ENCODE peak calls at places on chromosomes 16 and 17, in four cellular contexts. C is dorsolateral prefrontal cortex, B is neuronal stem cell, D is Caco-2. J is an unnamed sample. For H3K27me3, the result is how much of the 10 kb centered on the place peaks cover.

GRCh38 chr17:5097101-5097834 is 14.4 kb downstream of the ZNF232 start:
- DNase-seq in C (peak), D (no peak), B (peak), J (peak)

GRCh38 chr17:71423871-71424546 is 696.8 kb upstream of the SOX9 start:
- DNase-seq in C (no peak), B (no peak), D (no peak), J (no peak)

GRCh38 chr17:1001640-1002411 is 4.9 kb downstream of the TIMM22 start:
- DNase-seq in D (no peak), B (no peak), C (no peak), J (no peak)

GRCh38 chr16:77657016-77657415 is 65.3 kb upstream of the NUDT7 start:
- DNase-seq in D (peak), B (no peak), C (no peak), J (peak)

GRCh38 chr17:3976675-3977171 is 12.5 kb upstream of the ATP2A3 start:
- DNase-seq in C (peak), D (no peak), B (no peak), J (no peak)

GRCh38 chr16:4884972-4885874 is 37.9 kb downstream of the UBN1 start:
- DNase-seq in D (no peak), C (no peak), B (no peak), J (no peak)

GRCh38 chr17:82888583-82889495 is 49.0 kb upstream of the ZNF750 start:
- DNase-seq in B (no peak), C (no peak), D (no peak), J (no peak)

GRCh38 chr16:87314990-87315420 is 2.2 kb downstream of the C16orf95 start:
- DNase-seq in C (no peak), D (no peak), B (no peak), J (no peak)

GRCh38 chr17:61822326-61823285 is 40.7 kb downstream of the BRIP1 start:
- DNase-seq in D (no peak), C (no peak), B (no peak), J (no peak)

GRCh38 chr17:44846206-44846605 is 1.5 kb upstream of the HIGD1B start:
- DNase-seq in D (no peak), B (no peak), C (no peak), J (no peak)

GRCh38 chr16:83116274-83116892 is 489.6 kb downstream of the CDH13 start:
- DNase-seq in B (no peak), D (no peak), C (no peak), J (no peak)

GRCh38 chr16:51306116-51306515 is 155.0 kb upstream of the SALL1 start:
- DNase-seq in C (no peak), D (no peak), B (no peak), J (no peak)

GRCh38 chr16:66490774-66491715 is 58.9 kb downstream of the TK2 start:
- DNase-seq in C (no peak), D (no peak), B (no peak), J (no peak)

GRCh38 chr16:2919511-2920255 is 8.0 kb downstream of the FLYWCH1 start:
- DNase-seq in D (no peak), C (no peak), B (peak), J (peak)

GRCh38 chr16:8660841-8661301 is 13.5 kb upstream of the ABAT start:
- DNase-seq in C (peak), B (peak), D (peak), J (peak)

GRCh38 chr16:66551362-66551761 is 1.0 kb upstream of the CKLF start:
- DNase-seq in D (peak), B (no peak), C (no peak), J (peak)

GRCh38 chr16:66846831-66847230 is 2.6 kb downstream of the CA7 start:
- DNase-seq in D (no peak), C (no peak), B (no peak), J (no peak)

GRCh38 chr16:28986492-28986891 is 1.6 kb downstream of the LAT start:
- DNase-seq in B (no peak), D (no peak), C (no peak), J (no peak)

GRCh38 chr17:81871387-81872120 is 417 bp upstream of the ARHGDIA start:
- DNase-seq in D (no peak), B (peak), C (peak), J (peak)

GRCh38 chr16:85878875-85879274 is 20.1 kb upstream of the IRF8 start:
- DNase-seq in D (peak), B (no peak), C (no peak), J (no peak)

GRCh38 chr16:11461595-11461990 is 116.3 kb downstream of the RMI2 start:
- DNase-seq in B (no peak), D (no peak), C (no peak), J (no peak)

GRCh38 chr17:77571562-77571981 is 386.9 kb upstream of the TNRC6C start:
- DNase-seq in B (no peak), D (no peak), C (peak), J (peak)

GRCh38 chr17:80663783-80664206 is 119.2 kb downstream of the RPTOR start:
- DNase-seq in C (no peak), B (no peak), D (no peak), J (peak)

GRCh38 chr16:22813223-22813945 is 578 bp upstream of the HS3ST2 start:
- DNase-seq in D (no peak), C (peak), B (peak), J (no peak)

GRCh38 chr17:81404557-81405165 is 9.4 kb downstream of the BAHCC1 start:
- DNase-seq in C (no peak), B (no peak), D (no peak), J (no peak)

GRCh38 chr16:4392382-4393242 is 21.0 kb downstream of the VASN start:
- DNase-seq in C (no peak), B (no peak), D (no peak), J (no peak)

GRCh38 chr17:59331929-59332889 is 754 bp downstream of the YPEL2 start:
- DNase-seq in D (no peak), C (peak), B (peak), J (peak)

GRCh38 chr16:68417711-68418301 is 30.5 kb downstream of the SMPD3 start:
- DNase-seq in B (no peak), C (no peak), D (peak), J (peak)

GRCh38 chr16:1197237-1197866 is 27.7 kb downstream of the TPSG1 start:
- DNase-seq in C (no peak), B (no peak), D (no peak), J (no peak)

GRCh38 chr16:70778901-70779309 is 22.1 kb downstream of the VAC14 start:
- DNase-seq in D (peak), B (peak), C (no peak), J (no peak)

GRCh38 chr16:25699069-25699468 is 7.3 kb downstream of the HS3ST4 start:
- DNase-seq in D (no peak), C (no peak), B (no peak), J (no peak)

GRCh38 chr16:88810166-88810867 is 1.4 kb downstream of the APRT start:
- DNase-seq in D (peak), C (no peak), B (no peak), J (no peak)

GRCh38 chr16:24178496-24178895 is 77.6 kb upstream of the CACNG3 start:
- DNase-seq in B (peak), C (no peak), D (no peak), J (no peak)

GRCh38 chr17:83203073-83203471 is 123.7 kb downstream of the METRNL start:
- DNase-seq in C (peak), B (no peak), D (peak), J (no peak)

GRCh38 chr17:1325766-1326165 is 46.3 kb downstream of the TRARG1 start:
- DNase-seq in C (peak), D (peak), B (no peak), J (no peak)

DNA sequence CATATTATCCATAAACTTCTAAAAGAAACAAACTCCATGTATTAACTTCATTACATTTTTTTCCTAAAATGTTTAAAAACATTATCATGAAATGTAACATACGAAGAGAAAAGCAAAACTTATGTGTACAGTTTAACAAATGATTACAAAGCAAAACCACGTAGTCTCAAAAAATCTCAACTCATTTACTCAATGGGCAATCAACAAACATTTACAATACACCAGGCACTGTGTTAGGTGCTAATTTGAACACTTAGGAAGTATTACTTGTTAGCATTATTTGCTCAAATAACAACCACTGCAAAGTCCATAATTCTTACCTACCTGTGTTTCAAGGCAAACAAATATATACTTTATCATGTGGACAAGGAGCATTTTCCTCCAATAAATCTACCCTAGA is 164.9 kb downstream of the STX8 start:
- DNase-seq in C (no peak), D (no peak), B (no peak), J (no peak)
- H3K27me3 ChIP-seq in C (under half), D (under half), B (under half), J (under half)

GRCh38 chr17:41585301-41585700 is 1.4 kb downstream of the KRT14 start:
- DNase-seq in C (no peak), D (no peak), B (no peak), J (no peak)
- H3K27me3 ChIP-seq in C (under half), D (under half), B (under half), J (under half)

GRCh38 chr16:58212824-58213655 is 15.1 kb upstream of the CSNK2A2 start:
- DNase-seq in B (no peak), D (no peak), C (no peak), J (no peak)

GRCh38 chr16:58222532-58223316 is 24.8 kb upstream of the CSNK2A2 start:
- DNase-seq in C (no peak), D (no peak), B (no peak), J (no peak)

GRCh38 chr16:58219432-58219831 is 21.5 kb upstream of the CSNK2A2 start:
- DNase-seq in C (no peak), B (no peak), D (no peak), J (no peak)

GRCh38 chr16:58217341-58217925 is 19.5 kb upstream of the CSNK2A2 start:
- DNase-seq in D (no peak), B (no peak), C (no peak), J (no peak)

DNA sequence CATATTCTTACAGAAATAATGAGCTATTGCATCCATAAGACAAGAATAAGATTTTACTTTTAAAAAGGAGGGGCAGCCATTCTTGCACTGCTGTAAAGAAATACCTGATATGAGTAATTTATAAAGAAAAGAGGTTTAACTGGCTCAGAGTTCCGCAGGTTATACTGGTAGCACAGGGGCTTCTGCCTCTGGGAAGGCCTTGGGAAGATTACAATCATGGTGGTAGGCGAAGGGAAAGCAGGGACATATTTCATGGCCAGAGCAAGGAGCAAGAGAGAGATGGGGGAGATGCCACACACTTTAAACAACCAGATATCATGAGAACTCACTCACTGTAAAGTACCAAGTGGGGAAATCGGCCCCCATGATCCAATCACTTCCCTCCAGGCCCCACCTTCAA is 20.9 kb upstream of the CSNK2A2 start:
- DNase-seq in B (no peak), C (no peak), D (no peak), J (no peak)
- H3K27me3 ChIP-seq in B (under half), C (under half), D (under half), J (under half)

GRCh38 chr17:2749784-2750181 is 331 bp upstream of the CCDC92B start:
- DNase-seq in C (peak), D (peak), B (peak), J (peak)

GRCh38 chr17:2750721-2751120 is 1.3 kb upstream of the CCDC92B start:
- DNase-seq in B (no peak), C (no peak), D (no peak), J (no peak)

GRCh38 chr17:2745317-2746037 is 4.0 kb downstream of the CCDC92B start:
- DNase-seq in B (no peak), D (no peak), C (peak), J (no peak)

GRCh38 chr17:2751482-2751881 is 2.0 kb upstream of the CCDC92B start:
- DNase-seq in D (no peak), C (no peak), B (no peak), J (no peak)

DNA sequence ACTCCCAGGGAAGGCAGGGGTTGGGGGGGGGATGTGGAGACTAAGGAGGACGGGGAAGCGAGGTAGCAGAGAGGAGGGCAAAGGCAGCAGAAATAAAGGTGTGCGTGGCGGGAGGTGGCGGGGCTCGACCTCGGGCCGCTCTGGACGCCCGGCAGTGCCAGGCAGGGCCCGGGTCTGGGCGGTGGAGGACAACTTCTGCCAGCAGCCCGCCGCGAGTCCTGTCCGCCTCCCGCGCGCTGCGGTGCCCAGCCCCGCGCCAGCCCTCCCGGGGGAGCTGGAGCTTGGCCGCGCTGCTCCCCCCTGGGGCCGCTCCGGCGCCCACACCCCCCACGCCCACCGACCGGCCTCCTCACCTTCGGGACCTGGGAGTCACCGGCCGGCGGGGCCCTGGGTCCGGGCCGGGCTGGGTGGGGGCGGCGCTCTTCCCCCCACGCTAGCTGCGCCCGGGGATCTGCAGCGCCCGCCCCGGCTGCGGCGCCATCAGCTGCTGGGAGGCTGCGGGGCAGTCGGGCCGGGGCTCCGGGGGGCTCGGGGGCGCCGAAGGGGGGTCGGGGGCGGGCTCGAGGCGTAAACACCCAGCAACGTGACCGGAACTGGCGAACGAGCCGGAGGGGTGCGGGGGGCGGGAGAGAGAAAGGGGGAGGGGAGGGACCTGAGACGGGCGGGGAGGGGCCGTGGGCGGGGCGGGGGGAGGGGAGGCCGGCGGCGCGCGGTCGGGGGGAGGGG is at the start of gene CCDC92B:
- DNase-seq in C (peak), B (peak), D (no peak), J (no peak)
- H3K27me3 ChIP-seq in C (under half), B (half or more), D (under half), J (under half)

GRCh38 chr17:79412110-79412509 is 198.7 kb downstream of the RBFOX3 start:
- DNase-seq in D (no peak), B (no peak), C (no peak), J (no peak)
- H3K27me3 ChIP-seq in D (under half), B (half or more), C (under half), J (under half)

GRCh38 chr17:48792033-48792798 is 24.8 kb downstream of the TTLL6 start:
- DNase-seq in D (no peak), B (no peak), C (no peak), J (no peak)
- H3K27me3 ChIP-seq in D (under half), B (half or more), C (under half), J (under half)

DNA sequence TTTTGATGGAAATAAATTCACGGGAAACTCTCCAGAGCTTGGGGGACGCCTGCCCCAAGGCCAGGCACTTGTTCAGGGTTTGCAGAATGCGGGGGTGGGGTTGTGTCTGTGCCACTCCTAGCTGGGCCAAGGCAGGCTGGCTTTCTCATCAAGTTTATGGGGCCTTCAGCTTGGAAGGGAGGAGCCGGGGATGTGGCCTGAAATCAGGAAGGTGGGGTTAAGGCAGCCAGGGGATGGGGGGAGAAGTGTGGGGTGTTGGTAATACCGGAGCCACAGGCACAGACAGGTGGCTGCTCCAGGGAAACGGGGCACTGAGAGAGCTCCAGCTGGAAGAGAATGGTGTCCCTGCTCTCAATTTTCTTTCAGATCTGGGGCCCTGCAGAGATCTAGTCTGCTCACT is 1.8 kb upstream of the CHAD start:
- DNase-seq in D (no peak), B (no peak), C (no peak), J (no peak)
- H3K27me3 ChIP-seq in D (under half), B (half or more), C (under half), J (under half)

DNA sequence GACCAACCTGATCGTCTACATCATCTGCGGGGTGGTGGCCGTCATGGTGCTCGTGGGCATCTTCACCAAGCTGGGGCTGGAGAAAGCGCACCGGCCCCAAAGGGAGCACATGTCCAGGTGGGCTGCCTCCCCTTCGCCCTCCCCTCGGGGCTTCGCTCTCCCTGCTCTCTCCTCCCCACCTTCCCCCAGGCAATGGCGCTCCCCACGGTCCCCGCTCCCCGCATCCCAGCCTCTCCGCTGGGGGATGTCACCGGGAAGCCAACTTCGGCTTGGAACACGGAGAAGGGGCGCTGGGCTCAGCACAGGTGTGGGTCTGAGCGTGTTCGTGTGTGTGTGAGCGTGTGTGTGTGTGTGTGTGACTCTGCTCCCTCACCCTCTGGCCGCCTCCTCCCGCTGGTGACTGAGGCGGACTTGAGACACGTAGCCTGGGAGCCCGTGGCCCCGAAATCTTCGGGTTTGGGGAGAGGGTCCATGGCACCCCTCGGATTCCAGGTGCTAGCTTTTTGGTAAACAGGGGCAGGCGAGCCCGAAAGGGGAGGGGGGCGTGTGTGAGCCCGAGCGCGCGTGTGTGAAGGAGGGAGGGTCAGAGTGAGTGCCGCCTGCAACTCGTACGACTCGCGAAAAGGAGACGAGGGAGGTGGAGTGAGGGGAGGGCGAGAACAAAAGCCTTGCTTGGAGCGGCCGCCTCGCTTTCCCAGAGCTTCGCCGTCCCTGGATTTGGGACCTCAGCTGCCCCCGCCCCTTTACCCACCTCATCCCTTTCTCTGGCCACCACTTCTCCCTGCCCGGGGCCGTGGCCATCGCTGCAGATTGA is 1.3 kb downstream of the SHISA9 start:
- DNase-seq in B (peak), C (no peak), D (no peak), J (no peak)
- H3K27me3 ChIP-seq in B (half or more), C (under half), D (under half), J (under half)

GRCh38 chr16:69724981-69725479 is 1.3 kb downstream of the NQO1 start:
- DNase-seq in C (peak), D (peak), B (no peak), J (no peak)
- H3K27me3 ChIP-seq in C (under half), D (under half), B (under half), J (under half)

DNA sequence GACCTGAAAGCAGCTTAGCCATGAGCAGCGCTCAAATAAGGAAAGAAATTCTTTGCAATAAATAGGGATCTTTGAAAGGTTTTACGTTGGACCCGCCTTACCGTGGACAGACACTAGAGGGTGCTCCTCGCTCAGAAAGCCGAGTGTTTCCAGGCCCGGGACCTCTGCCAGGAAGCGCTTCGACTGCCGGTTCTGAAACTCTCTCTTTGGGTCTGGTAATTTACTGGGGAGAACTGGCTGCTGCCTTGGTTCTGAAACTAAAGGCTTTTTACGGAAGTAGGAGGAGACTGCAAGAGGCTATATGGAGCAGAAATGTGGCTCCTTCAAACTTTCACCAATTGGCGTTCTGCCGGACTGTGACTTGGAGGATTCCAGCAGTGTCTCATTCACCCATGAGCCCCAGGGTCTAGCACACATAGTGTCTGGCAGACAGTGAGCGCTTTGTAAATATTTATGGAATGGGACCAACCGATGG is 45.6 kb upstream of the HOXB9 start:
- DNase-seq in D (peak), B (peak), C (peak), J (peak)
- H3K27me3 ChIP-seq in D (under half), B (under half), C (under half), J (under half)

J was measured in CD4-positive, CD25-positive, alpha-beta regulatory T cell.